ENCODE peak calls at places on chromosomes 7 and 10, in four cellular contexts. L is mesenchymal stem cell, C is H9, I is neuronal stem cell. O is an unnamed sample.

GRCh38 chr7:151429555-151430331 is 10.2 kb downstream of the CRYGN start:
- DNase-seq in L (no peak), I (no peak), C (no peak), O (no peak)

GRCh38 chr10:33523236-33523792 is 188.8 kb upstream of the NRP1 start:
- DNase-seq in L (no peak), I (no peak), C (no peak), O (no peak)

GRCh38 chr7:1295776-1296726 is 63.4 kb downstream of the UNCX start:
- DNase-seq in C (no peak), L (no peak), I (no peak), O (no peak)

GRCh38 chr7:91784469-91784868 is 96.0 kb downstream of the MTERF1 start:
- DNase-seq in C (no peak), I (no peak), L (peak), O (no peak)

GRCh38 chr7:50953820-50954219 is 171.1 kb upstream of the GRB10 start:
- DNase-seq in C (no peak), L (peak), I (no peak), O (peak)

GRCh38 chr10:102930720-102931119 is 12.6 kb downstream of the CNNM2 start:
- DNase-seq in L (no peak), I (no peak), C (no peak), O (no peak)

GRCh38 chr10:102055647-102056419 is at the start of gene ARMH3:
- DNase-seq in L (peak), C (peak), I (peak), O (peak)

GRCh38 chr7:36301914-36302771 is 87.5 kb upstream of the ANLN start:
- DNase-seq in I (no peak), L (no peak), C (no peak), O (peak)

GRCh38 chr7:151013728-151014497 is 10.4 kb downstream of the ATG9B start:
- DNase-seq in I (peak), C (peak), L (no peak), O (peak)

GRCh38 chr10:129846991-129847391 is 117.1 kb downstream of the EBF3 start:
- DNase-seq in I (no peak), L (no peak), C (peak), O (no peak)

GRCh38 chr7:73707045-73707631 is 12.3 kb downstream of the STX1A start:
- DNase-seq in C (no peak), L (no peak), I (no peak), O (no peak)

GRCh38 chr10:124354411-124355382 is 64.0 kb downstream of the OAT start:
- DNase-seq in C (peak), I (peak), L (peak), O (peak)

GRCh38 chr7:130958846-130959245 is 224.8 kb upstream of the KLF14 start:
- DNase-seq in L (no peak), C (no peak), I (no peak), O (no peak)

GRCh38 chr7:130956417-130957139 is 222.6 kb upstream of the KLF14 start:
- DNase-seq in I (no peak), L (peak), C (no peak), O (no peak)

GRCh38 chr7:130959743-130960207 is 225.8 kb upstream of the KLF14 start:
- DNase-seq in C (no peak), L (peak), I (no peak), O (peak)

GRCh38 chr7:130957140-130957513 is 223.1 kb upstream of the KLF14 start:
- DNase-seq in L (no peak), I (no peak), C (no peak), O (no peak)

DNA sequence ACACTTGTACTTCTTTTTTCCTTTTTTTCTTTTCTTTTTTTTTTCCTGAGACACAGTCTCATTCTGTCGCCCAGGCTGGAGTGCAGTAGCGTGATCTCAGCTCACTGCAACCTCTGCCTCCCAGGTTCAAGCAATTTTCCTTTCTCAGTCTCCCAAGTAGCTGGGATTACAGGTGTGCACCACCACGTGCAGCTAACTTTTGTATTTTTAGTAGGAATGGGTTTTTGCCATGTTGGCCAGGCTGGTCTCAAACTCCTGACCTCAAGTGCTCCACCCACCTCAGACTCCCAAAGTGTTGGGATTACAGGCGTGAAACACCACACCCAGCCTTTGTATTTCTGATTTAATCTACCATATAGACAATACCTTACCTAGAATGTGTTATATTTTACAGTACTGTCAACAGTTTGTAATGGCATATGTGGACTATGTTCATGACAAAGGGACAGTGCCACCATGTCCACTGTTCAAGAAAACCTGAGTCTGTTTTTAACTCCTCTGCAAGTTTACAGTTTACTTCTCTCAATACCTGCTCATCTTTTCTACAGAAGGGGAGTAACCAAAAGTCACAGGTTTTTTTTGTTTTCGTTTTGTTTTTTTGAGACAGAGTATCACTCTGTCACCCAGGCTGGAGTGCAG is 223.8 kb upstream of the KLF14 start:
- DNase-seq in I (no peak), L (no peak), C (no peak), O (no peak)
- H2BK5ac ChIP-seq in I (no peak), L (no peak), C (no peak), O (no peak)

GRCh38 chr7:78563186-78563585 is 764.6 kb downstream of the PHTF2 start:
- DNase-seq in C (peak), L (peak), I (no peak), O (no peak)
- H2BK120ac ChIP-seq in C (no peak), L (no peak), I (no peak), O (no peak)

GRCh38 chr10:478471-479245 is 210.8 kb downstream of the DIP2C start:
- DNase-seq in I (no peak), L (no peak), C (peak), O (no peak)

GRCh38 chr10:474946-475345 is 214.5 kb downstream of the DIP2C start:
- DNase-seq in I (no peak), C (no peak), L (no peak), O (no peak)

GRCh38 chr10:476458-476780 is 213.0 kb downstream of the DIP2C start:
- DNase-seq in C (no peak), I (no peak), L (no peak), O (no peak)

GRCh38 chr10:475709-476457 is 213.6 kb downstream of the DIP2C start:
- DNase-seq in L (no peak), I (no peak), C (peak), O (no peak)

DNA sequence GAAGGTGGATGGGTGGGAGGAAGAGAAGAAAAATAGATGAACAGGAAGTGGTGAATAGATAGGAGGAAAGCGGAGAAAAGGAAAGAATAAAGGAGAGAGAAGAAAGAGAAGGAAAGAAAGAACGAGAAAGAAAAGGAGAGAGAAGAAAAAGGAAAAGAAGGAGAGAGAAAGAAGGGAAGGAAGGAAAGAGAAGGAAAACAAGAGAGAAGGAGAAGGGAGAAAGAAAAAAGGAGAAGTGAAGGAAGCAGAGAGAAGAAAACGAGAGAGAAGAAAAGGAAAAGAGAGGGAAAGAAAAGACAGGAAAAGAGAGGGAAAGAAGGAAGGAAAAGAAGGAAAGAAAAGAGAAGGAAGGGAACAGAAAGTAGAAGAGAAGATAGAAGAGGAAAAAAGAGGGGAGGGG is 211.8 kb downstream of the DIP2C start:
- DNase-seq in C (no peak), I (no peak), L (no peak), O (no peak)
- H2BK5ac ChIP-seq in C (no peak), I (no peak), L (no peak), O (no peak)

GRCh38 chr10:47400786-47401185 is 16.7 kb upstream of the ZNF488 start:
- DNase-seq in I (no peak), L (no peak), C (no peak), O (no peak)
- H2BK120ac ChIP-seq in I (no peak), L (no peak), C (no peak), O (no peak)

GRCh38 chr7:3300651-3301471 is at the start of gene SDK1:
- DNase-seq in C (peak), I (peak), L (peak), O (peak)
- H2BK5ac ChIP-seq in C (no peak), I (peak), L (no peak), O (no peak)

GRCh38 chr7:41911792-41912191 is 208.9 kb upstream of the INHBA start:
- DNase-seq in L (peak), C (no peak), I (no peak), O (no peak)
- H2BK120ac ChIP-seq in L (peak), C (no peak), I (no peak), O (no peak)